ENCODE peak calls at places on chromosomes 13 and 19, in nine cellular contexts. U, G, L, D, K, H, S, I and X are unnamed samples. For H3K4me1, the result is how much of the 10 kb centered on the place peaks cover.

GRCh38 chr13:32048816-32049215 is 17.2 kb downstream of the FRY start:
- DNase-seq in U (peak), G (no peak), L (no peak), D (no peak), K (no peak), H (no peak), S (no peak), I (no peak), X (no peak)

GRCh38 chr13:69828527-69828926 is 279.1 kb upstream of the ATXN8OS start:
- DNase-seq in U (no peak), G (no peak), L (no peak), D (no peak), K (no peak), H (no peak), S (no peak), I (no peak), X (no peak)

GRCh38 chr13:111503905-111504695 is 183.7 kb downstream of the TEX29 start:
- DNase-seq in U (no peak), G (no peak), L (no peak), D (peak), K (no peak), H (no peak), S (no peak), I (no peak), X (no peak)

GRCh38 chr13:37546087-37546486 is 52.5 kb downstream of the POSTN start:
- DNase-seq in U (no peak), G (no peak), L (peak), D (no peak), K (no peak), H (no peak), S (no peak), I (no peak), X (no peak)

GRCh38 chr13:114140131-114140908 is 7.9 kb upstream of the RASA3 start:
- DNase-seq in U (no peak), G (no peak), L (peak), D (peak), K (no peak), H (no peak), S (no peak), I (no peak), X (no peak)

GRCh38 chr13:26300140-26300539 is 46.2 kb downstream of the CDK8 start:
- DNase-seq in U (no peak), G (no peak), L (no peak), D (no peak), K (peak), H (no peak), S (peak), I (no peak), X (no peak)

GRCh38 chr13:47555235-47555634 is 445.8 kb downstream of the SUCLA2 start:
- DNase-seq in U (no peak), G (no peak), L (no peak), D (no peak), K (no peak), H (no peak), S (no peak), I (no peak), X (no peak)

GRCh38 chr13:83057119-83057518 is 825.2 kb downstream of the SLITRK1 start:
- DNase-seq in U (no peak), G (no peak), L (no peak), D (no peak), K (no peak), H (no peak), S (no peak), I (no peak), X (no peak)

GRCh38 chr13:83221256-83221655 is 661.0 kb downstream of the SLITRK1 start:
- DNase-seq in U (no peak), G (no peak), L (no peak), D (no peak), K (peak), H (no peak), S (peak), I (no peak), X (no peak)

GRCh38 chr19:21130097-21130775 is 11.6 kb upstream of the ZNF431 start:
- DNase-seq in U (no peak), G (no peak), L (no peak), D (no peak), K (no peak), H (no peak), S (no peak), I (no peak), X (no peak)

GRCh38 chr13:114151565-114152284 is 19.3 kb upstream of the RASA3 start:
- DNase-seq in U (no peak), G (no peak), L (peak), D (peak), K (peak), H (no peak), S (peak), I (no peak), X (no peak)

GRCh38 chr19:32519023-32519422 is 62.0 kb upstream of the PDCD5 start:
- DNase-seq in U (no peak), G (no peak), L (no peak), D (no peak), K (peak), H (no peak), S (peak), I (no peak), X (no peak)

GRCh38 chr19:40585677-40586422 is 9.2 kb downstream of the SHKBP1 start:
- DNase-seq in U (no peak), G (no peak), L (no peak), D (no peak), K (peak), H (no peak), S (peak), I (no peak), X (no peak)

GRCh38 chr13:50529154-50529882 is 314.2 kb downstream of the DLEU7 start:
- DNase-seq in U (peak), G (peak), L (peak), D (peak), K (peak), H (peak), S (peak), I (peak), X (peak)

GRCh38 chr19:1284293-1284978 is 1.2 kb upstream of the EFNA2 start:
- DNase-seq in U (no peak), G (no peak), L (no peak), D (peak), K (no peak), H (no peak), S (no peak), I (no peak), X (no peak)

GRCh38 chr13:101590479-101590878 is 138.0 kb downstream of the ITGBL1 start:
- DNase-seq in U (no peak), G (no peak), L (no peak), D (no peak), K (no peak), H (no peak), S (no peak), I (no peak), X (no peak)

GRCh38 chr19:13181747-13182388 is 31.7 kb downstream of the IER2 start:
- DNase-seq in U (no peak), G (peak), L (no peak), D (peak), K (peak), H (no peak), S (peak), I (peak), X (peak)

GRCh38 chr19:55305491-55305890 is 19.6 kb downstream of the TMEM150B start:
- DNase-seq in U (peak), G (no peak), L (no peak), D (no peak), K (peak), H (no peak), S (peak), I (peak), X (peak)

GRCh38 chr13:107867701-107868661 is 347.4 kb downstream of the LIG4 start:
- DNase-seq in U (no peak), G (peak), L (peak), D (peak), K (peak), H (no peak), S (peak), I (no peak), X (no peak)

GRCh38 chr13:48739346-48740037 is 85.8 kb downstream of the CYSLTR2 start:
- DNase-seq in U (no peak), G (no peak), L (no peak), D (no peak), K (peak), H (no peak), S (no peak), I (no peak), X (no peak)

GRCh38 chr19:16496613-16496983 is 404 bp downstream of the C19orf44 start:
- DNase-seq in U (peak), G (peak), L (peak), D (no peak), K (peak), H (peak), S (peak), I (peak), X (no peak)

GRCh38 chr13:38141792-38142191 is 207.9 kb upstream of the UFM1 start:
- DNase-seq in U (no peak), G (no peak), L (no peak), D (no peak), K (peak), H (no peak), S (no peak), I (no peak), X (no peak)

GRCh38 chr19:52200044-52200443 is 10.2 kb downstream of the PPP2R1A start:
- DNase-seq in U (peak), G (peak), L (no peak), D (no peak), K (peak), H (peak), S (no peak), I (peak), X (peak)

GRCh38 chr13:23504188-23504587 is 66.0 kb upstream of the TNFRSF19 start:
- DNase-seq in U (no peak), G (no peak), L (no peak), D (no peak), K (no peak), H (no peak), S (no peak), I (no peak), X (no peak)

GRCh38 chr13:20130012-20130411 is 30.8 kb downstream of the GJA3 start:
- DNase-seq in U (no peak), G (no peak), L (no peak), D (no peak), K (no peak), H (no peak), S (no peak), I (no peak), X (no peak)

GRCh38 chr19:33722456-33723239 is 74.0 kb upstream of the KCTD15 start:
- DNase-seq in U (no peak), G (no peak), L (no peak), D (no peak), K (no peak), H (no peak), S (no peak), I (no peak), X (no peak)

GRCh38 chr19:7639863-7640348 is 3.0 kb downstream of the STXBP2 start:
- DNase-seq in U (no peak), G (no peak), L (no peak), D (no peak), K (no peak), H (no peak), S (no peak), I (no peak), X (no peak)

GRCh38 chr13:21936674-21937073 is 265.8 kb downstream of the FGF9 start:
- DNase-seq in U (no peak), G (no peak), L (no peak), D (no peak), K (no peak), H (no peak), S (no peak), I (no peak), X (no peak)

GRCh38 chr13:85317781-85318180 is 481.4 kb downstream of the SLITRK6 start:
- DNase-seq in U (no peak), G (no peak), L (no peak), D (no peak), K (no peak), H (no peak), S (no peak), I (no peak), X (no peak)

GRCh38 chr13:32472194-32472621 is 44.3 kb upstream of the N4BP2L1 start:
- DNase-seq in U (no peak), G (no peak), L (no peak), D (no peak), K (no peak), H (no peak), S (no peak), I (no peak), X (no peak)

GRCh38 chr13:43316997-43317396 is 293.6 kb downstream of the DNAJC15 start:
- DNase-seq in U (peak), G (peak), L (no peak), D (no peak), K (peak), H (peak), S (peak), I (no peak), X (peak)

GRCh38 chr19:2550431-2551171 is 74.7 kb downstream of the GADD45B start:
- DNase-seq in U (peak), G (no peak), L (peak), D (peak), K (peak), H (no peak), S (no peak), I (no peak), X (no peak)
- TF ChIP-seq CTCF in U (no peak), G (no peak), L (no peak), D (no peak), K (peak), H (no peak), S (no peak), I (no peak), X (no peak)

DNA sequence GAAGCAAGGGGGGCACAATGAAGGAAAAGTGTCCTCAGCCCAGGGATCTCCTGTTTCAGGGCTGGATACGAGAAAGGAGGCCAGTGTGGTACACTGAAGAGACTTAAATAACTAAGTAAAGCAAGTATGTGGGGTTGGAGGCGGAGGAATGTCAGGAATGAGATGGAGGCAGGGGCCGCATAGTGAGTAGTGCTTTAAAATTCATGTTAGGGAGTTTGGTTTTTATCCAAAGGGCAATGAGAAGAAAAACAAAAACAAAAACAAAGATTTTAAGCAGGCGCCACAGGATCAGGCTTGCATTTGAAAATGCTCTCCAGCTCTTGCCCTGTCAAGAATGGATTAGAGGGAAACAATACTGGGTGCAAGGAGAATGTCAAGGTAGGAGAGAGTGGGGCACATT is 273.4 kb downstream of the DCLK1 start:
- DNase-seq in U (no peak), G (no peak), L (no peak), D (no peak), K (peak), H (no peak), S (no peak), I (no peak), X (no peak)
- H3K27ac ChIP-seq in U (no peak), G (no peak), L (no peak), D (no peak), K (no peak), H (peak), S (no peak), I (peak), X (peak)

DNA sequence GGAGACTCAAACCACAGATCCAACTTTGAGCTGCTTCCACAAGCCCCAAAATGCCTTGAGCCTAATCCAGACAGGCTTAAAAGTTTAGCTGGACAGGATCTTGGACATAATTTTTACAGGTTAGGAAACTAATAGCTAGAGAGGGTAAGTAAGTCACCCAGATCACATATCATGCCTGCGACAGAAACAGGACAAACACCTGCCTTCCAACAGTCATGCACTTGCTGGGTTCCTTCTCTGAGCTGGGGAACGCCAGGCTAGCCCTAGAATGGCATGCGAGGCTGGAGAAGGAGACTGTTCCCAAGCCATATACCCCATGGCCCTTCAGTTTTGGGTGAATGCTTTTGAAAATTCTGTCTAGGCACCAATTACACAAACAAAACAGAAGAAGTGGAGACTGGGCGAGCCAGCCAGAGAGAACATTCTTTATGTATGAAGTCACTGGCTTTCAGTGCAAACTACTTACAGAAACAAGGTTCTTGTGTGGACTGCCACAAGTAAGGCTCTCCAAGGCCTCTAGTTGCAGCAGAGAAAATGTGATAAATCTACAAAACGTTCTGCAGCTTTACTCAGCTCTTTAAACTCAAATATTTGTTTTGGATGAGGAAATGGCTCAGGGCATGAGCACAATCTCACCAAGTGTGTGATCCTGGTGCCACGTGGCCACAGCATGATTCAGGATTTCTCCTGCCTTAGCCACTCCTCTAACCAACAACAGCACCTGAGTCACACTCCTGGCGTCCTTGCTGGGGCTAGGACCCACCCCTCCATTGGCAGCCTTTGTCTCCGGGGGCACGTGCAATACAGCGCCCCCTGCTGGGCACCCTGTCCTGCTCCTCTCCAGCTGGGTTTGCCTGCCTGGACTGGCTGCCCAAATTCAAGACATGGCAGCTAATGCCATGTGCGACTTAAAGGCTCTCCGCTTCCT is 73.4 kb upstream of the UBL3 start:
- DNase-seq in U (peak), G (peak), L (peak), D (peak), K (peak), H (peak), S (peak), I (peak), X (peak)
- H3K4me1 ChIP-seq in U (under half), G (under half), L (under half), D (under half), K (under half), H (under half), S (under half), I (under half), X (under half)

DNA sequence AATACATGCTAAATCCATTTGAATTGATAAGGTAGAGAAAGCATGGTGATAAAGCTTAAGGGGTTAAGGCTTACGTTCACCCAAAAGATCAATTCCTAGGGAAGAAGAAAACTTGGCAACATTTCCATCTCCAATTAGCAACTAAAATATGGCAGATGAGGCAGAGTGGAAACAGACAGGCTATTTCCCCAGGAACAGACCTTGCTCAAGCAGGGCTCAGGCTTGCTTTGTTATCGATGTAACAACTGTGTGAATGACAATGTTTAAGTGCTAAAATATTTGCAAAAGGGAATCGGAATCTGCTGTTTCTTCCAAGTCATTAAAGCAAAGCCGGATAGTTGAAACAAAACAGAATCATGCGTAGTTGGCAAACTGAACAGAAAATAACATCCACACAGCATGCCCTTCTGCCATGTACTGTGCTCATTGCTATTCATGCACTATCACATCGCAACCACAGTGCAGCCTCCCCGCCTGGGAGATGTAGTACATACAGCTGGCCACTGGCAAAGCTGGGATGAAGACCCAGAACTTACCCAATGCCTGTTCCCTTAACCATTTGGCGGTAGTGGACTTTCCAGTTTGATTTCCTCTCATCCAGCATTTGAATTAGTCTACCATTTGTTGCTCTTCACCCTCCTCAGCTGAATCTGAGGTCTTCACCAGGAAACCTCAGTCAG is 799.1 kb downstream of the DIAPH3 start:
- DNase-seq in U (no peak), G (no peak), L (no peak), D (no peak), K (peak), H (no peak), S (no peak), I (no peak), X (no peak)
- TF ChIP-seq CTCF in U (no peak), G (no peak), L (no peak), D (no peak), K (no peak), H (peak), S (no peak), I (no peak), X (no peak)

DNA sequence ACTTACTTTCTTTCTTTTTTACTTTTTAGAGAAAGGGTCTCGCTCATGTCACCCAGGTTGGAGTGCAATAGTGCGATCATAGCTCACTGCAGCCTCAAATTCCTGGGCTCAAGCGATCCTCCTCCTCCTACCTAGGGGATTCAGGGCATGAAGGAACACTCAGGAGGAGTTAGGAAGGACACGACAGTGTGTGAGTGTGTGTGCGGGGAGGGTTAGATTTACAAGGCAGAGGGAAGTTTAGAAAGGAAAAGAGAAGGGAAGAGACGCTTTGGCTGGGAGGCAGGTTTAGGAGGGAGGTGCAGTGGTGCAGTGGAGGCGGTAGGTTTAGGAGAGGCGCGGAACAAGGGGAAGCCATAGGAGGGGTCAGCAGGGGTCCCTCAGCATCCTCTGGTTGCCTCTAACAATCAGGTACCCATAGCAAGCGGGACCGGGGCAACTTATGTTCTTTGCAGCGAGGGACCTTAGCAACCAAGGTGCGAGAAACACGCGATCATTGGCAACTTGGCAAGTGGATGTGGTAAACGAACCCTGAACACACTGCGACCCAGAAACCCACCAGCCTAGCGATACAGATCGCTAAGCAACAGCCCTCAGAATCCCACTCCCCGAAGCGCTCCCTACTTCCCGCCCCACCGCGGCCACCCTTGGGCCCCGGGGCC is 501 bp downstream of the SIRT2 start:
- DNase-seq in U (no peak), G (no peak), L (no peak), D (no peak), K (peak), H (peak), S (no peak), I (no peak), X (no peak)
- H3K27ac ChIP-seq in U (peak), G (peak), L (peak), D (peak), K (no peak), H (peak), S (peak), I (peak), X (peak)

DNA sequence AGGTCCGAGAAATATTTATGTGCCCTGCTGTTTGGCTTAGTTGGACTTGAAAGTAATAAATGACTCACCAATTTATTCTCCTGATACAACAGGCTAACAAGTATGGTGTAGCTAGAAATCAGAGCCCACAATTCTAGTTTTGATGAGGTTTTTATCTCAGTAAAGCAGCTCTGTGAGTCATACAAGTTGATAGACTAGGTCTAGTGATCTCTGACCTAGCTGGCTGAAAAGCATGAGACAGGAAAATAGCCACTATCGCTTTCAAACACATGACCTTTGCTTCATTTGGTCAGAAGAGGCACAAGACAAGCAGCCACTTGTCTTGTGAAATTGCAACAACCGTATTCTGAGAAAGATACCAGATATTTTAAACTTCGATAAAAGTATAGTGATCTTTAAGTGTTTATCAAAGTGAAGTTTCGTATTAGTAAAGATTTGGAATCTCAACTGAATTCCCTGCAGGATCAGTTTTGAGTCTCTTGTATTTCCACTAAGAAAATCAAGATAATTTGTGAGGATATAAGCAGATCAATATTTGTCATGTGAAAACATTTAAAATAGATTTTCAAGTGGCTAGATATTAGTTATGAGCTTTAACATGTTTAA is 126.7 kb downstream of the MAB21L1 start:
- DNase-seq in U (peak), G (no peak), L (no peak), D (no peak), K (peak), H (no peak), S (no peak), I (no peak), X (no peak)
- H3K4me1 ChIP-seq in U (under half), G (under half), L (under half), D (under half), K (under half), H (under half), S (under half), I (under half), X (under half)